ENCODE peak calls at places on chromosomes 7 and 10, in seven cellular contexts. Q, T, J, O, B, M and Z are unnamed samples.

GRCh38 chr10:119025336-119025735 is 4.2 kb upstream of the NANOS1 start:
- DNase-seq in Q (no peak), T (no peak), J (peak), O (peak), B (no peak), M (peak), Z (peak)

GRCh38 chr7:122616951-122617350 is 82.0 kb downstream of the RNF133 start:
- DNase-seq in Q (no peak), T (no peak), J (no peak), O (no peak), B (no peak), M (no peak), Z (no peak)

GRCh38 chr10:1133495-1134045 is 77.4 kb downstream of the WDR37 start:
- DNase-seq in Q (no peak), T (no peak), J (no peak), O (no peak), B (no peak), M (no peak), Z (no peak)

GRCh38 chr10:129417882-129418281 is 49.2 kb upstream of the MGMT start:
- DNase-seq in Q (no peak), T (no peak), J (no peak), O (no peak), B (no peak), M (no peak), Z (no peak)

GRCh38 chr10:3119796-3120459 is 52.6 kb downstream of the PFKP start:
- DNase-seq in Q (peak), T (peak), J (no peak), O (no peak), B (no peak), M (no peak), Z (no peak)

GRCh38 chr10:18164093-18164492 is 23.9 kb downstream of the CACNB2 start:
- DNase-seq in Q (no peak), T (no peak), J (no peak), O (no peak), B (no peak), M (no peak), Z (no peak)

GRCh38 chr7:87600130-87601124 is at the start of gene ABCB1:
- DNase-seq in Q (no peak), T (peak), J (peak), O (peak), B (peak), M (peak), Z (peak)

GRCh38 chr7:35465791-35466336 is 212.0 kb upstream of the TBX20 start:
- DNase-seq in Q (no peak), T (no peak), J (no peak), O (peak), B (no peak), M (no peak), Z (peak)

GRCh38 chr10:65670087-65670486 is 1255.7 kb upstream of the LRRTM3 start:
- DNase-seq in Q (no peak), T (no peak), J (no peak), O (no peak), B (no peak), M (no peak), Z (no peak)

GRCh38 chr7:152336754-152337368 is 98.9 kb downstream of the KMT2C start:
- DNase-seq in Q (peak), T (peak), J (no peak), O (no peak), B (peak), M (no peak), Z (peak)

GRCh38 chr10:96275685-96276418 is 4.5 kb upstream of the BLNK start:
- DNase-seq in Q (no peak), T (no peak), J (no peak), O (peak), B (no peak), M (no peak), Z (no peak)

GRCh38 chr10:125135771-125136035 is 24.7 kb downstream of the CTBP2 start:
- DNase-seq in Q (no peak), T (no peak), J (peak), O (no peak), B (no peak), M (no peak), Z (no peak)

GRCh38 chr10:114402871-114403544 is 1.3 kb downstream of the AFAP1L2 start:
- DNase-seq in Q (no peak), T (no peak), J (peak), O (no peak), B (no peak), M (no peak), Z (no peak)

GRCh38 chr7:28207486-28208158 is 27.0 kb upstream of the JAZF1 start:
- DNase-seq in Q (peak), T (no peak), J (no peak), O (no peak), B (no peak), M (no peak), Z (no peak)

GRCh38 chr7:137986252-137987010 is 15.5 kb downstream of the CREB3L2 start:
- DNase-seq in Q (no peak), T (no peak), J (peak), O (peak), B (no peak), M (peak), Z (no peak)

GRCh38 chr7:133310232-133310852 is 57.5 kb downstream of the EXOC4 start:
- DNase-seq in Q (no peak), T (no peak), J (no peak), O (peak), B (no peak), M (no peak), Z (no peak)

GRCh38 chr10:5971886-5972285 is 5.5 kb downstream of the IL15RA start:
- DNase-seq in Q (peak), T (no peak), J (peak), O (no peak), B (no peak), M (no peak), Z (no peak)

GRCh38 chr10:5973069-5973468 is 4.3 kb downstream of the IL15RA start:
- DNase-seq in Q (no peak), T (no peak), J (peak), O (peak), B (no peak), M (no peak), Z (no peak)

GRCh38 chr10:5977471-5978370 is at the start of gene IL15RA:
- DNase-seq in Q (peak), T (peak), J (peak), O (peak), B (peak), M (peak), Z (peak)

GRCh38 chr10:5976689-5977470 is 463 bp downstream of the IL15RA start:
- DNase-seq in Q (peak), T (peak), J (peak), O (peak), B (peak), M (peak), Z (peak)

GRCh38 chr10:5975641-5976473 is 1.5 kb downstream of the IL15RA start:
- DNase-seq in Q (peak), T (no peak), J (peak), O (peak), B (no peak), M (peak), Z (no peak)
- TF ChIP-seq POLR2A in Q (no peak), T (no peak), J (no peak), O (no peak), B (no peak), M (no peak), Z (no peak)

DNA sequence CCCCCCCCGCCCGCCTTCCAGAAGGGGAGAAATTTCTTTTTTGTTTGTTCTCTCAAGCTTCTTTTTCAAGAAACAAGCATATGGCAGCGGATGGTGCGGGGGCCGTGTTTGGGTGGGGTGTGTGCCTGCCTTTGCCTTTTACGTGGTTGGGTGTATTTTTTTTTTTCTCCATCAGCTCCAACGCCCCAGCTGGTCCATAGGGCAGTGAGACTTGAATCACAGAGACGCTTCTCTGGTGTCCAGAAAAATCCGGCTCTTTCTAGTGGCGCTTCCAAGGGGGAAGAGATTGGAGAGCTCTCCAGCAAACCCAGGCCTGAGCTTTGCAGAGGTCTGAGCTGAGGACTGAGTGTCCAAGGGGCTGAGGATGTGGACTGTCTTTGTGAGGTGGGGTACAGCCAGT is 36.8 kb downstream of the GTF2IRD1 start:
- DNase-seq in Q (no peak), T (no peak), J (no peak), O (no peak), B (no peak), M (no peak), Z (no peak)
- TF ChIP-seq POLR2A in Q (no peak), T (no peak), J (no peak), O (no peak), B (no peak), M (no peak), Z (no peak)

DNA sequence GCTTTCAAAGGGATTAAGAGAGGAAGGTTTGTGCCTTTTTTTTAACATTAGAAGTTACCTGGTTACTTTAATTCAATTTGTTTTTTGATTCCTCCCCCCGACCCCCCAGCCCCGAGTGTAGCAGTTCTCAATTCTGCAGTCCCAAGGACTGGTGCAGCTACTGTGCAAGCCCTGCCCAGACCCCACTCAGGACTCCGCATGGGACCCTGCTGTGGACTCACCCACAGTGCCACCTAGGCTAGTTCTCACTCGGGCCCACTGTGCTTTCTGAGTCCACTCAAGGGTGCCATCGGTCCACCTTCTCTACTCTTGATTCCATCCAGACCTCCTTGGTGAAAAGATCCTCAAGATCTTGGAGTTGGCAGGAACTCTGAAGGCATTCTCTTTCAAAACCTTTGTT is 77.4 kb downstream of the VOPP1 start:
- DNase-seq in Q (no peak), T (no peak), J (no peak), O (no peak), B (no peak), M (no peak), Z (no peak)
- TF ChIP-seq POLR2A in Q (no peak), T (no peak), J (no peak), O (no peak), B (no peak), M (no peak), Z (no peak)

GRCh38 chr7:32494946-32495297 is 367 bp upstream of the AVL9 start:
- DNase-seq in Q (no peak), T (no peak), J (no peak), O (no peak), B (no peak), M (no peak), Z (no peak)
- TF ChIP-seq POLR2A in Q (peak), T (peak), J (peak), O (no peak), B (peak), M (no peak), Z (no peak)

DNA sequence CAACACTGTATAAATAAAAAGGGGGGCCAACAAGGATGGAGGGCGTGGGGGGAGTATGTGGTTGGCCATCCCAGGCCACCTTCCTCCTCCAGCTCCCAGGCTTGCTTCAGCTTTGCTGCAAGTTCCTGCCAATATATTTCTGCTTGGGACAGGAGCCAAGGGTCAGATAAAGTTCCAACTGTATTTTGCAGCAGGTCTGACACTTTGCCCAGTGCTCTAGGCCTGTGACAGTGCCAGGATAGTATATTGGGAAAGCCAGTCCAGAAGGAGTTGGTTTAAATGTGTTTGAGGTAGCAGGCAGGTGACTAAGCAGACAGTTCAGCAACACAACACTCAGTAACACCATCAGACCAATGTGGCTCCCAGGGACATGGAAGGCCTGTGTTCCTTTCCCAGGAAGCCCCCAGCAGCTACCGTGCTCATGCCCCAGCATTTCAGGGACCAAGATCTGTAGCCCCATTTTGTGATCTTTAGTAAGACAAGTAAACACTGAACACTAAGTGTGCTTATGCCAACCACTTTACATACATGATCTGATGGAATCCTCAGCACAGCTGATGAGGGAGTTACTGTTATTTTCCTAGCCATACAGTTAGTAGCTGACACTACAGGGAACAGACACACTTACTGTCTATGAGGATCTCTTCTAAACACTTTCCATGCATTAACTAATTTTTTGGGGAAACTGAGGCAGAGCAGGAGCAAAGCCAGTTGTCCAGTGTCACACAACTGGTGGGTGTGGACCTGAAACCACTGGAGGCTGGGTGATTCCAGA is 38.9 kb downstream of the DNAJB12 start:
- DNase-seq in Q (peak), T (no peak), J (peak), O (peak), B (no peak), M (peak), Z (no peak)
- TF ChIP-seq POLR2A in Q (no peak), T (no peak), J (no peak), O (no peak), B (peak), M (no peak), Z (no peak)

GRCh38 chr7:6057316-6058128 is 26.3 kb downstream of the ANKRD61 start:
- DNase-seq in Q (no peak), T (no peak), J (no peak), O (no peak), B (no peak), M (no peak), Z (no peak)

DNA sequence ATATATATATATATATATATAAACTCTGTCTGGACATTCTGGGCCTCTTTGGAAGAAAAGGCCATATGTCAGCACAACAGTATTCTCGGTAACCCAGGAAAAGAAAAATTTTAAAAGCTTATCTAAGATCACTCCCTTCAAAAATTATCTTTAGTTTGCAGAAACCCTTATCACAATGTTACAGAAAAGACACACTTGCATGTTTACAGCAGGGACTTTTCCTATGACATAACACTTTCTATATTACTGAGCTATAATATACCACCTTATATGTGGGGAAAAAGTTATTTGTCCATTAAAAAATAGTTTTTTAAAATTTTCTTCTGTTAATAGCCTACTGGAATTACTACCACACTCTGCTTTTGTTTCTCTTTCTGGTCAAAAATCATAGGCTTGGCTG is 25.4 kb downstream of the ANKRD61 start:
- DNase-seq in Q (no peak), T (no peak), J (no peak), O (no peak), B (no peak), M (no peak), Z (no peak)
- TF ChIP-seq POLR2A in Q (no peak), T (no peak), J (no peak), O (no peak), B (no peak), M (no peak), Z (no peak)